ENCODE peak calls at places on chromosomes 12 and 14, in eight cellular contexts. T is anterior cingulate cortex, G is HEK293T, O is lower lobe of right lung, W is EH, M is transverse colon, C is NCI-H2029 treated with DMSO at 0.1 percent for 48 hours, X is NCI-H2081. H is an unnamed sample.

GRCh38 chr12:114903394-114903748 is 219.4 kb upstream of the TBX3 start:
- DNase-seq in C (no peak), T (no peak), G (no peak), X (no peak), W (peak), M (no peak), O (no peak), H (no peak)

GRCh38 chr12:119669744-119670472 is 2.0 kb downstream of the PRKAB1 start:
- DNase-seq in W (peak), G (no peak), C (peak), M (peak), X (peak), T (no peak), O (peak), H (no peak)

GRCh38 chr14:87628129-87628528 is 364.9 kb downstream of the GALC start:
- DNase-seq in C (no peak), W (no peak), M (no peak), G (no peak), X (peak), T (no peak), O (no peak), H (no peak)

GRCh38 chr12:131413471-131413870 is 297.4 kb upstream of the SFSWAP start:
- DNase-seq in O (no peak), C (no peak), T (no peak), G (no peak), X (no peak), W (no peak), M (no peak), H (no peak)

GRCh38 chr14:104655128-104655848 is 34.1 kb upstream of the INF2 start:
- DNase-seq in G (no peak), X (no peak), W (no peak), C (no peak), M (no peak), O (no peak), T (no peak), H (no peak)

GRCh38 chr12:123967121-123967586 is 5.5 kb downstream of the CCDC92 start:
- DNase-seq in T (no peak), W (no peak), M (no peak), X (no peak), C (no peak), O (no peak), G (no peak), H (no peak)

GRCh38 chr14:65204056-65204455 is 101.7 kb upstream of the MAX start:
- DNase-seq in G (no peak), T (no peak), X (no peak), M (no peak), O (no peak), C (no peak), W (no peak), H (no peak)

GRCh38 chr12:4849024-4849594 is 60.6 kb upstream of the KCNA1 start:
- DNase-seq in W (peak), C (no peak), G (peak), M (no peak), T (no peak), X (peak), O (no peak), H (no peak)

GRCh38 chr12:90695415-90695814 is 259.6 kb downstream of the CCER1 start:
- DNase-seq in G (no peak), W (no peak), T (no peak), X (no peak), M (no peak), O (no peak), C (no peak), H (no peak)

GRCh38 chr14:59176764-59177163 is 11.7 kb upstream of the DAAM1 start:
- DNase-seq in O (no peak), C (no peak), M (no peak), X (no peak), W (no peak), T (no peak), G (no peak), H (no peak)

GRCh38 chr12:98653866-98654493 is 8.9 kb downstream of the APAF1 start:
- DNase-seq in M (no peak), W (peak), G (peak), T (no peak), C (peak), X (peak), O (no peak), H (no peak)

GRCh38 chr12:132593521-132593920 is 16.9 kb downstream of the LRCOL1 start:
- DNase-seq in M (no peak), W (no peak), C (no peak), G (no peak), T (no peak), X (no peak), O (no peak), H (no peak)

GRCh38 chr14:89801128-89801527 is 153.4 kb downstream of the EFCAB11 start:
- DNase-seq in W (peak), T (no peak), C (no peak), G (no peak), O (no peak), M (no peak), X (no peak), H (no peak)

GRCh38 chr14:67418368-67419174 is 6.6 kb upstream of the PLEK2 start:
- DNase-seq in G (no peak), O (no peak), T (no peak), X (no peak), M (peak), C (no peak), W (peak), H (no peak)

GRCh38 chr14:58832010-58832409 is 194.2 kb downstream of the DACT1 start:
- DNase-seq in X (peak), G (no peak), M (peak), T (no peak), W (peak), C (no peak), O (no peak), H (no peak)

GRCh38 chr14:70886421-70887206 is 20.6 kb upstream of the PCNX1 start:
- DNase-seq in M (peak), G (no peak), X (no peak), C (no peak), T (no peak), W (no peak), O (no peak), H (no peak)

GRCh38 chr12:113214938-113215400 is 6.3 kb upstream of the TPCN1 start:
- DNase-seq in W (peak), X (no peak), C (no peak), M (peak), T (no peak), G (no peak), O (peak), H (no peak)

GRCh38 chr12:121711925-121712461 is 559 bp upstream of the TMEM120B start:
- DNase-seq in W (no peak), G (peak), T (no peak), X (peak), C (peak), O (peak), M (peak), H (no peak)

GRCh38 chr12:52160200-52160599 is 31.6 kb downstream of the KRT80 start:
- DNase-seq in X (no peak), O (no peak), T (no peak), G (no peak), W (no peak), M (no peak), C (no peak), H (no peak)

GRCh38 chr14:80152763-80153162 is 58.5 kb downstream of the DIO2 start:
- DNase-seq in W (no peak), C (no peak), G (no peak), M (no peak), O (no peak), T (no peak), X (no peak), H (no peak)

GRCh38 chr14:106417224-106418049 is 891.1 kb downstream of the TMEM121 start:
- DNase-seq in G (peak), X (no peak), M (peak), O (peak), C (no peak), T (no peak), W (no peak), H (peak)

GRCh38 chr12:118060301-118061010 is 523 bp downstream of the WSB2 start:
- DNase-seq in C (no peak), O (peak), W (peak), T (peak), M (peak), X (peak), G (peak), H (no peak)

GRCh38 chr14:73503648-73504047 is 12.9 kb downstream of the RIOX1 start:
- DNase-seq in G (no peak), M (no peak), X (no peak), W (peak), C (no peak), O (no peak), T (no peak), H (no peak)

GRCh38 chr14:71739273-71739990 is 192.8 kb upstream of the RGS6 start:
- DNase-seq in O (no peak), W (peak), T (no peak), M (peak), X (no peak), G (no peak), C (no peak), H (no peak)

GRCh38 chr12:96375173-96375572 is 25.1 kb downstream of the CDK17 start:
- DNase-seq in T (no peak), O (no peak), G (no peak), M (peak), C (no peak), W (no peak), X (no peak), H (no peak)

GRCh38 chr14:20998674-20999366 is at the start of gene SLC39A2:
- DNase-seq in W (peak), X (no peak), O (no peak), T (no peak), G (peak), C (no peak), M (peak), H (no peak)

GRCh38 chr12:118330421-118331018 is 42.2 kb downstream of the TAOK3 start:
- DNase-seq in W (peak), X (no peak), C (no peak), G (peak), T (no peak), O (no peak), M (no peak), H (no peak)

GRCh38 chr14:93533437-93533836 is 102.7 kb downstream of the UNC79 start:
- DNase-seq in O (no peak), G (no peak), W (no peak), M (no peak), X (no peak), T (no peak), C (no peak), H (no peak)